ENCODE peak calls at places on chromosomes 13 and 19, in seven cellular contexts. R is progenitor cell of endocrine pancreas, M is fibroblast of the aortic adventitia, B is cardiac muscle cell, X is astrocyte of the spinal cord, E is MCF 10A, G is left lung. I is an unnamed sample.

GRCh38 chr13:104809483-104809882 is 1726.0 kb downstream of the EFNB2 start:
- DNase-seq in E (peak; percentile 87), B (no peak), X (peak; percentile 16), G (no peak), M (no peak), R (no peak), I (no peak)

GRCh38 chr19:13902993-13903555 is 2.8 kb downstream of the BRME1 start:
- DNase-seq in M (no peak), E (peak; percentile 21), G (no peak), R (no peak), B (no peak), X (no peak), I (no peak)

GRCh38 chr19:7476941-7477494 is 11.8 kb downstream of the PEX11G start:
- DNase-seq in E (no peak), M (no peak), B (no peak), X (no peak), G (no peak), R (no peak), I (no peak)

GRCh38 chr19:40687525-40688016 is 2.9 kb downstream of the NUMBL start:
- DNase-seq in X (peak; percentile 26), B (no peak), E (no peak), R (no peak), G (peak; percentile 60), M (peak; percentile 92), I (no peak)

GRCh38 chr13:37869506-37869755 is 141 bp downstream of the TRPC4 start:
- DNase-seq in R (no peak), M (peak; percentile 22), B (peak; percentile 10), G (no peak), E (no peak), X (no peak), I (no peak)

GRCh38 chr13:70253834-70254233 is 145.6 kb upstream of the KLHL1 start:
- DNase-seq in B (peak; percentile 61), E (peak; percentile 38), X (peak; percentile 53), M (no peak), G (no peak), R (no peak), I (no peak)

GRCh38 chr19:46372901-46373572 is 26.1 kb downstream of the PPP5C start:
- DNase-seq in X (peak; percentile 29), R (no peak), B (no peak), E (peak; percentile 88), M (peak; percentile 41), G (peak; percentile 29), I (no peak)

GRCh38 chr13:112759053-112759452 is 69.2 kb downstream of the ATP11A start:
- DNase-seq in X (no peak), M (no peak), E (no peak), R (no peak), B (no peak), G (no peak), I (no peak)

GRCh38 chr13:79735228-79735627 is 254.3 kb downstream of the NDFIP2 start:
- DNase-seq in E (no peak), G (no peak), X (peak; percentile 53), R (no peak), M (peak; percentile 61), B (no peak), I (no peak)

GRCh38 chr19:42156571-42156970 is 24.3 kb upstream of the POU2F2 start:
- DNase-seq in R (no peak), G (no peak), E (no peak), B (no peak), M (no peak), X (no peak), I (no peak)

GRCh38 chr13:63501702-63502101 is 2086.1 kb upstream of the PCDH20 start:
- DNase-seq in E (no peak), M (peak; percentile 5), X (peak; percentile 37), B (no peak), G (no peak), R (no peak), I (no peak)

GRCh38 chr13:73536865-73537264 is 478.1 kb downstream of the KLF5 start:
- DNase-seq in X (no peak), G (no peak), R (no peak), M (no peak), E (no peak), B (no peak), I (no peak)

GRCh38 chr19:36023432-36023831 is 9.2 kb downstream of the CLIP3 start:
- DNase-seq in E (no peak), X (no peak), R (no peak), G (no peak), B (no peak), M (no peak), I (no peak)

GRCh38 chr13:44240611-44241010 is 133.0 kb upstream of the SERP2 start:
- DNase-seq in R (no peak), B (no peak), M (no peak), G (no peak), X (no peak), E (no peak), I (no peak)

GRCh38 chr13:56356690-56357089 is 784.0 kb upstream of the PRR20A start:
- DNase-seq in G (no peak), E (no peak), X (no peak), M (no peak), B (no peak), R (no peak), I (no peak)

GRCh38 chr19:40090256-40091204 is at the start of gene ZNF780A:
- DNase-seq in G (peak; percentile 84), M (peak; percentile 65), R (peak; percentile 60), B (peak; percentile 87), E (peak; percentile 65), X (peak; percentile 69), I (peak; percentile 64)

GRCh38 chr19:15776264-15776663 is 11.2 kb upstream of the OR10H5 start:
- DNase-seq in R (no peak), B (no peak), M (no peak), G (no peak), X (no peak), E (no peak), I (no peak)

GRCh38 chr13:35927554-35927953 is 203.6 kb downstream of the DCLK1 start:
- DNase-seq in E (peak; percentile 13), B (no peak), M (peak; percentile 91), X (peak; percentile 66), G (no peak), R (no peak), I (no peak)

GRCh38 chr19:15249912-15250634 is 17.8 kb upstream of the EPHX3 start:
- DNase-seq in X (peak; percentile 92), E (peak; percentile 92), M (peak; percentile 93), R (no peak), B (no peak), G (no peak), I (no peak)

DNA sequence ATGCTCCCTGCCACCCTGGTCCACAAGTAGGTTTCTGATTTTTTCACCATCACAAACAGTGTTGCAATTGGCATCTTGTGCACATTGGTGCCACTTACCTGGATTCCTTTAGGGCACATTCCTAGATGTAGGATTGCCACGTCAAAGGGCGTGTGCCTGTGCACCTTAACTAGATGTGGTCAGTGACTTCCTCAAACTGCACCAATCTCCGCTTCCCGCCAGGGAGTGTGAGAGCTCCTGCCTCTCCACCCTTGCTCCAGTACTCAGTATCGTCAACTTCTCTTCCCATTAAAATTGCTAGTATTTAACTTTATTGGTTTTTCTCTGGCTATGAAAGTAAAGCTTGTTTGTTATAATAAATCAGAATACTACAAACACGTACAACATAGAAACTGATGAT is 23.2 kb downstream of the CCNE1 start:
- DNase-seq in R (no peak), G (no peak), X (no peak), B (no peak), E (no peak), M (no peak), I (no peak)
- TF ChIP-seq CTCF in R (no peak), G (no peak), X (no peak), B (no peak), E (no peak), M (no peak), I (no peak)

DNA sequence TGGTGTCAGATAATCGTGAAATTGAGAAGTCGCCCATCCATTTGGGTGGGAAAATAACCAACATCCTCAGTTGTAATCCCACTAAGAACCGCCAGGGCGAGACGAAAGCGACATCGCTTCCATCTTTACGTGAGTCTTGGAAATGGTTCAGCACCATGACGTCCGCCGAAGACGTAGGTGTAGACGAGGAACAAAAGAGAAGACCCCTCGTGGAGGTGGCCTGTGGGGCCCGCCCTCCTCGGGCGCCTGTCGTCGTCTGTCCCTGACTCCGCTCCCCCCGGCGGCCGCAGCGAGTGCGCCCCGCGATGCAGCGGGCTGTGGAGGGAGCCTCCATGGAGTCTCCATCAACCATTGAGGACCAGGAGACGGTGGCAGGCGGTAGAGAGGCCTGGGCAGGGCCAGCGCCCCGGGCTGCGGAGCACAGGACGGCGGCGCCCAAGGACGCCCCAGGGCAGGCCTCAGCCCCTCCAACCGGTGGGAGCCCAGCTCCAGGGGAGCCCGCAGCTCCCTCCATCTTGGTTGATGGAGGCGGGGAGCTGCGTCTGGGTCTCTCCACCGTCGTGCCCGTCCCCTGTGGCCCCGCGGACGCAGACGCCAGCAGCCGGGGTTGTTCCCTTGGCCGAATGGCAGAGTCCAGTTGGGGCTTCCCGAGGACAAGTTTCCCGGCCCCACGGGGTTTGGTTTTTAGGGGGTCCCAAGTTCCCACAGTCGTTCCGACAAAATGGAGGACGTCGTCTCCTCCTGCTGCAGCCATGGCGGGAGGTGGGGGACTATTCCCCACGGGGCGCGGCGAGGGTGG is 1.0 kb upstream of the ZMYM2 start:
- DNase-seq in R (peak; percentile 63), G (peak; percentile 82), E (no peak), B (peak; percentile 49), M (peak; percentile 64), X (peak; percentile 80), I (peak; percentile 66)
- TF ChIP-seq CTCF in R (peak; percentile 78), G (peak; percentile 73), E (peak; percentile 21), B (peak; percentile 68), M (peak; percentile 65), X (peak; percentile 66), I (peak; percentile 79)

DNA sequence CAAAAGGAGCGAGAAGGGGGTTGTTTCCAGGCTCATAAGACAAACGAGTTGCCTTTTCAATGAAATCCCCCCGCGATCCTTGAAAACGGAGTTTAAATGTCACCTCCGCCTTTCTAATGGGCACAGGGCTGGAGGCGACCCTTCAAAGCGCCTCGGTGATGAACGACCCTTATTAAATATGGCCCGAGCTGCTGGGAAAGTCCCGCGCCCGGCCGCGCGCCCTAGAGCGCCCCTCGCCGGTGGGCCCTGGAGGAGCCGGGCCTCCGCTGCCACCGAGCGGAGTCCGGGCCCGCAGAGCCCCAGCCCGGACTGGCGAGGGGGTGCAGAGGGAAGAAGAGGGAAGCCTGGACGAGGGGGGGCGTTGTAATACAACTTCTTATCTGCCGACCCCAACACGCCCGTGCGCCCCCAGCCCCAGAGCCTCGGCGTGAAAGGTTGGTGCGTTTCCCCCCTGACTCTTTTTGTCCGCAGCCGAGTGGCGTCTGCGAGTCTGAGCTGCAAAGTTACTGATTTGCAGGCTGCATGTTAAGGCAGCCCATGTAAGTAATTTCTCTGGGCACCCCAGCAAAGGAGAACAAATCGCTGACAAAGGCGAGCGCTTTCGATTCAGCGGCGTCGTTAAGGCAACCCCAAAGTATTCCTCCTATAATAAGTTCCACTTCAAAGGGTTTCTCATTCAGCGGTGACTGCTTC is 11.9 kb downstream of the ZIC5 start:
- DNase-seq in G (no peak), E (no peak), R (no peak), M (peak; percentile 19), B (peak; percentile 9), X (peak; percentile 58), I (peak; percentile 55)
- TF ChIP-seq CTCF in G (no peak), E (no peak), R (peak; percentile 62), M (no peak), B (peak; percentile 12), X (peak; percentile 45), I (peak; percentile 54)

DNA sequence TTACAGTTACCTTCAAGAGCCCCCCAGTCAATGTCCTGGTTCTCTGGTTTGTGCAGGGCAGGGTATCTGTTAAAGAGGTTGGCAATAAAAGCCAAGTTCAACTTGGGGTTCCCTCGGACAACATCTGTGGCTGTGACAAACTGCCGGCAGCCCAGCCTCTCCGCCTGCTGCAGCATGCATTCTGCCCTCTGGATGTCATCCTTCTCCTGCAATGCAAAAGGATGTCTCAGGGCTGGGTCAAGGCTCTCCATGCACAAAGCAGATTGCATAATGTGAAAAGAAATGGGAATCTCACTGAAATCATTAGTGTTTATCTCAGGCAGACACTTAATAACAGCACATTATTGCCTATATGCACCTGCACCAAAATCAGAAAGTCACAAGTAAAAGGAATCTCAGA is 35.1 kb downstream of the LCP1 start:
- DNase-seq in X (no peak), B (peak; percentile 48), R (no peak), M (peak; percentile 43), E (no peak), G (no peak), I (peak; percentile 26)
- TF ChIP-seq CTCF in X (no peak), B (peak; percentile 47), R (peak; percentile 35), M (peak; percentile 61), E (peak; percentile 24), G (no peak), I (peak; percentile 54)